ENCODE peak calls at places on chromosomes 12 and 14, in four cellular contexts. N is GM12878, I is endothelial cell of umbilical vein, J is IMR-90. T is an unnamed sample.

GRCh38 chr14:88630565-88630964 is 67.7 kb downstream of the ZC3H14 start:
- DNase-seq in N (peak), I (peak), J (peak), T (peak)

GRCh38 chr12:63968685-63969084 is 124.2 kb downstream of the SRGAP1 start:
- DNase-seq in N (no peak), I (no peak), J (no peak), T (no peak)

GRCh38 chr12:96083020-96083489 is 47.7 kb upstream of the LTA4H start:
- DNase-seq in N (no peak), I (no peak), J (peak), T (no peak)

GRCh38 chr12:3381059-3382047 is 109.7 kb upstream of the PRMT8 start:
- DNase-seq in N (no peak), I (no peak), J (no peak), T (no peak)

GRCh38 chr14:64388533-64389243 is 535 bp downstream of the MTHFD1 start:
- DNase-seq in N (no peak), I (no peak), J (peak), T (peak)

GRCh38 chr14:50044040-50044651 is 72.2 kb downstream of the VCPKMT start:
- DNase-seq in N (no peak), I (no peak), J (no peak), T (no peak)

GRCh38 chr12:24742378-24742777 is 206.5 kb downstream of the BCAT1 start:
- DNase-seq in N (peak), I (no peak), J (no peak), T (peak)

GRCh38 chr14:37089410-37089809 is 83.0 kb downstream of the SLC25A21 start:
- DNase-seq in N (no peak), I (no peak), J (no peak), T (no peak)

GRCh38 chr12:69655616-69656336 is 43.3 kb downstream of the BEST3 start:
- DNase-seq in N (no peak), I (peak), J (peak), T (no peak)

GRCh38 chr14:73526036-73526984 is 10.6 kb upstream of the ACOT1 start:
- DNase-seq in N (no peak), I (no peak), J (peak), T (no peak)

GRCh38 chr12:93773122-93773871 is 96.1 kb downstream of the CRADD start:
- DNase-seq in N (no peak), I (no peak), J (peak), T (peak)

GRCh38 chr12:109753054-109753401 is 39.4 kb downstream of the FAM222A start:
- DNase-seq in N (no peak), I (no peak), J (no peak), T (no peak)

GRCh38 chr12:46153267-46153872 is 115.5 kb downstream of the SLC38A1 start:
- DNase-seq in N (no peak), I (peak), J (peak), T (no peak)

GRCh38 chr12:27480031-27480430 is 33.5 kb downstream of the SMCO2 start:
- DNase-seq in N (no peak), I (no peak), J (no peak), T (no peak)

GRCh38 chr12:101298426-101298825 is 18.5 kb downstream of the UTP20 start:
- DNase-seq in N (no peak), I (no peak), J (peak), T (no peak)

GRCh38 chr14:28676481-28676880 is 90.1 kb upstream of the FOXG1 start:
- DNase-seq in N (no peak), I (peak), J (peak), T (no peak)

GRCh38 chr12:118103231-118103600 is 595 bp downstream of the VSIG10 start:
- DNase-seq in N (no peak), I (peak), J (peak), T (no peak)

GRCh38 chr12:53096089-53096741 is 1.3 kb upstream of the IGFBP6 start:
- DNase-seq in N (no peak), I (no peak), J (peak), T (no peak)

GRCh38 chr14:90060965-90061848 is 587 bp upstream of the KCNK13 start:
- DNase-seq in N (no peak), I (no peak), J (no peak), T (no peak)

GRCh38 chr12:48957141-48958048 is at the start of gene ARF3:
- DNase-seq in N (peak), I (peak), J (peak), T (peak)

GRCh38 chr12:15982921-15983320 is 71.8 kb downstream of the DERA start:
- DNase-seq in N (no peak), I (no peak), J (no peak), T (no peak)

GRCh38 chr12:43072431-43072830 is 479.6 kb downstream of the ADAMTS20 start:
- DNase-seq in N (no peak), I (no peak), J (no peak), T (no peak)

GRCh38 chr12:27340971-27341370 is 8.3 kb downstream of the BMAL2 start:
- DNase-seq in N (no peak), I (no peak), J (no peak), T (no peak)

GRCh38 chr14:77804592-77804991 is 4.7 kb downstream of the ADCK1 start:
- DNase-seq in N (no peak), I (peak), J (no peak), T (no peak)

GRCh38 chr14:97185186-97185585 is 388.0 kb downstream of the VRK1 start:
- DNase-seq in N (no peak), I (no peak), J (no peak), T (no peak)

GRCh38 chr14:71610797-71611196 is 321.4 kb upstream of the RGS6 start:
- DNase-seq in N (no peak), I (no peak), J (no peak), T (no peak)

GRCh38 chr14:33287204-33287603 is 348.5 kb downstream of the NPAS3 start:
- DNase-seq in N (no peak), I (no peak), J (no peak), T (no peak)

GRCh38 chr14:104802120-104802912 is 1.4 kb downstream of the ZBTB42 start:
- DNase-seq in N (no peak), I (no peak), J (no peak), T (no peak)

GRCh38 chr12:57844725-57845477 is 1.6 kb downstream of the CTDSP2 start:
- DNase-seq in N (no peak), I (no peak), J (peak), T (peak)

GRCh38 chr14:91456283-91456682 is 38.7 kb upstream of the CCDC88C start:
- DNase-seq in N (no peak), I (no peak), J (no peak), T (no peak)

GRCh38 chr14:44529026-44529425 is 21.9 kb upstream of the FSCB start:
- DNase-seq in N (no peak), I (no peak), J (no peak), T (no peak)

GRCh38 chr14:73026243-73026844 is 562 bp downstream of the ZFYVE1 start:
- DNase-seq in N (no peak), I (no peak), J (no peak), T (no peak)

GRCh38 chr14:94298130-94298529 is 5.1 kb upstream of the SERPINA10 start:
- DNase-seq in N (no peak), I (no peak), J (no peak), T (no peak)

GRCh38 chr12:3077572-3078081 is 448 bp downstream of the TSPAN9 start:
- DNase-seq in N (no peak), I (no peak), J (peak), T (no peak)

GRCh38 chr12:31773867-31774266 is 45.0 kb upstream of the AMN1 start:
- DNase-seq in N (peak), I (no peak), J (no peak), T (no peak)

GRCh38 chr12:124007356-124007755 is 34.3 kb downstream of the ZNF664 start:
- DNase-seq in N (no peak), I (no peak), J (no peak), T (no peak)
- TF ChIP-seq FOS in N (no peak), I (no peak), J (no peak), T (no peak)

GRCh38 chr12:100024974-100025555 is 40.3 kb upstream of the ANKS1B start:
- DNase-seq in N (no peak), I (peak), J (peak), T (no peak)

GRCh38 chr12:100031821-100032220 is 47.1 kb upstream of the ANKS1B start:
- DNase-seq in N (no peak), I (no peak), J (no peak), T (no peak)

GRCh38 chr12:100026241-100026640 is 41.5 kb upstream of the ANKS1B start:
- DNase-seq in N (no peak), I (peak), J (peak), T (no peak)

DNA sequence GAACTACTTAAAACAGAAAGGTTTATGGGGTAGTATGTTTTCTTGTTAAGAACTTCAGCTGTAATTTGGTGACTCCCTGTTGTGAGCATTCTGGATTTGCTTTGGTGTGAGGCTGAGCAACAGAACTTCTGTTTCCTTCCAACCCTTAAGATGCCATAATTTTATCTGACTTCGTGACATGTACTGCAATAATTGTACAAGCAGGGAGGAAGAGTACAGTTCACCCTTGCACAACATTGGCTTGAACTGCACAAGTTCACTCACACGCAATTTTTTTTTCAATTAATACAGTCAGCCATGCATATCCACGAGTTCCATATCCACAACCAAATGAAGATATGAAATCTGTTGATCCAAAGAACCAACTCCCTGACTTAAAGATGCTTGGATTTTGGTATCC is 42.9 kb upstream of the ANKS1B start:
- DNase-seq in N (no peak), I (no peak), J (no peak), T (no peak)
- TF ChIP-seq FOS in N (no peak), I (no peak), J (no peak), T (no peak)

DNA sequence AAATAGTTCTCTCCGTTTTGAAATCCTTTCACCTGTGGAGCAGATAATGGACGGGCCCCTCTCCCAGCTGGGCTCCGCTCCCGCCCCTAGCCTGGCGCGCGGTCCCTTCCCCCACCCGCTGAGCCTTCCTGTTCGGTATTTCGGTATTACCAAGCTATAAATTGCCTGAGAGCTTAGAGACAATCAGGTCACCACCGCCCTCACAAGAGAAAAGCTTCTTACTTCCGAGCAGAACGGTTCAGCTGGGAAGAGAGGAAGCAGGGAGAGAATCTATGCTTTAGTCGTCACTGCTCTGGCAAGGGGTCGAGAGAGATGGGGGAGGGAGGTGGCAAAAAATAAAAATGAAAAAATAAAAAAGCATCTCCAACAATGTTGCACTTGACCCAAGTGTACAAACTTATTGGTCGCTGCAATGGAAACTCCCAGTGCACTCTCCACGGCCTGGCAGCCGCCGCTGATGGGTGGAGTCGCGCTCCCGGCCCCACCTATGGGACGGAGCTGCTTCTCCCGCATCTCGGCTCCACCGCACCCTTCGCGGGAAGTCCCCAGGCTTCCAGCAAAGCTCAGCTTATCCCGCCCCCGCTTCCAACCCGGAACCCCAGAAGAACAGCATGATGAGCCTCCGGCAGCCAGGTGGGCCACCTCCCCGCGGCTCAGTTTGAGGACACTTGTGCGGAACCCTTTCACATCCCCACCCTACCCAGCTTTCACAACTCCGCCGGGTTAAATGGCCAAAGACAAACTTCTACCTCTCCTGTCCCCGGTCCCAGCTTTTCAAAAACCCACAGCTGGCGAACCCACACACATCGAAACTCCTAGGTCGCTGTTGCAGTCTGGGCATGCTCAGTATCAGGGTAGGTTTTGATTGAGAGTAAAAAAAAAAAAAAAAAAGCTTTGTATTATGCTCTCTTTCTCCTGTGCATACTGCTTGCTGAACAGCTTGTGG is 819 bp upstream of the SYT1 start:
- DNase-seq in N (no peak), I (peak), J (peak), T (no peak)
- TF ChIP-seq FOS in N (no peak), I (no peak), J (no peak), T (no peak)

GRCh38 chr14:100522616-100523021 is 64.6 kb downstream of the BEGAIN start:
- DNase-seq in N (no peak), I (no peak), J (no peak), T (no peak)
- TF ChIP-seq FOS in N (no peak), I (no peak), J (no peak), T (no peak)

GRCh38 chr12:22409071-22409951 is 74.8 kb upstream of the ST8SIA1 start:
- DNase-seq in N (peak), I (no peak), J (no peak), T (peak)

GRCh38 chr12:22410497-22410896 is 76.0 kb upstream of the ST8SIA1 start:
- DNase-seq in N (no peak), I (no peak), J (no peak), T (no peak)

GRCh38 chr12:22407397-22407796 is 72.9 kb upstream of the ST8SIA1 start:
- DNase-seq in N (no peak), I (no peak), J (no peak), T (no peak)

GRCh38 chr12:22406622-22407021 is 72.1 kb upstream of the ST8SIA1 start:
- DNase-seq in N (no peak), I (no peak), J (no peak), T (no peak)

GRCh38 chr12:22408605-22409004 is 74.1 kb upstream of the ST8SIA1 start:
- DNase-seq in N (no peak), I (no peak), J (no peak), T (no peak)
- TF ChIP-seq FOS in N (no peak), I (no peak), J (no peak), T (no peak)

DNA sequence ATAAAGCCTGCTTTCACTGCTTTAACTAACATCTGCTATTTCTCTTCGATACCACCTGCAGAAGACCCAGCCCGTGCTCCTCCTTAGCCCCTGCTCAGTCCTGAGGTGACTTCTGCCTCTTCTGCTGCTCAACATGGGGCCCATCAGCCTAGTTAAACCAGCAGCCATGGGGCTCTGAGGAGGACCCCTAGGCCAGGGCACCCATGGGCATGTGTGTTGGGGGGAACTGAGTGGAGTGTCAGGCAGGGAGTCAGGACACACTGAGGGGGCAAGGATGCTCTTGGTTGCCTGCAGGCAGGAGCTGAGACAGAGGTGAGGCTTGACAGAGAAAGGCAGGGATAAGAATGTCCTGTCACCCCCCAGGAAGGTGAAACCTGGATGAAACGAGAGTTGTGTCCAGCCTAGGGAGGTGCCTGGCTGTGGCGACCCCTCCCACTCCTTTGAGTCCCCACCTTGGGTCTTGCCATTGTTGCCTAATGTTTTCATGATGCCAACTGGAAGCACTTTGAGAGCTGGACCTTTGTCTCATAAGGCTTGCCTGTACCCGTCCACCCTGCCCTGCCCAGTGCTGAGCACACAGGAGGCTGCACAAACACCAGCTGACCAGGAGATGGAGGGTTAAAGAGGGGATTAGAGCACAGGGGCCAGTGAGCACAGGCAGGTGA is 12.5 kb upstream of the RABGGTA start:
- DNase-seq in N (no peak), I (no peak), J (no peak), T (no peak)
- TF ChIP-seq FOS in N (no peak), I (no peak), J (no peak), T (no peak)

GRCh38 chr12:105470601-105471000 is 140.1 kb downstream of the C12orf75 start:
- DNase-seq in N (no peak), I (peak), J (no peak), T (no peak)

GRCh38 chr12:105477873-105478272 is 147.4 kb downstream of the C12orf75 start:
- DNase-seq in N (no peak), I (peak), J (no peak), T (no peak)

GRCh38 chr12:105476616-105477015 is 146.1 kb downstream of the C12orf75 start:
- DNase-seq in N (peak), I (no peak), J (no peak), T (no peak)

GRCh38 chr12:105470102-105470501 is 139.6 kb downstream of the C12orf75 start:
- DNase-seq in N (no peak), I (no peak), J (no peak), T (no peak)

GRCh38 chr12:105474672-105475071 is 144.2 kb downstream of the C12orf75 start:
- DNase-seq in N (no peak), I (peak), J (peak), T (no peak)
- TF ChIP-seq FOS in N (no peak), I (peak), J (no peak), T (no peak)